ENCODE peak calls at places on chromosomes 3 and 15, in eight cellular contexts. A, Z, U, V, M, E, S and P are unnamed samples.

GRCh38 chr3:128076783-128077624 is 24.8 kb downstream of the SEC61A1 start:
- DNase-seq in A (peak), Z (no peak), U (no peak), V (no peak), M (peak), E (no peak), S (no peak), P (no peak)

GRCh38 chr3:66224220-66224619 is 3.4 kb downstream of the SLC25A26 start:
- DNase-seq in A (no peak), Z (no peak), U (no peak), V (no peak), M (no peak), E (no peak), S (no peak), P (no peak)

GRCh38 chr3:172258616-172259015 is 189.6 kb downstream of the GHSR start:
- DNase-seq in A (no peak), Z (no peak), U (no peak), V (peak), M (peak), E (no peak), S (no peak), P (peak)

GRCh38 chr3:7574435-7574834 is 713.5 kb downstream of the GRM7 start:
- DNase-seq in A (peak), Z (no peak), U (peak), V (no peak), M (peak), E (peak), S (no peak), P (no peak)

GRCh38 chr3:45210308-45211038 is 15.6 kb downstream of the TMEM158 start:
- DNase-seq in A (peak), Z (peak), U (no peak), V (peak), M (peak), E (peak), S (peak), P (peak)

GRCh38 chr3:189744235-189744634 is 113.0 kb downstream of the TP63 start:
- DNase-seq in A (no peak), Z (no peak), U (no peak), V (no peak), M (no peak), E (no peak), S (no peak), P (no peak)

GRCh38 chr15:33022629-33023028 is 171.9 kb downstream of the FMN1 start:
- DNase-seq in A (no peak), Z (peak), U (no peak), V (peak), M (peak), E (peak), S (no peak), P (peak)

GRCh38 chr3:140830391-140830790 is 111.2 kb upstream of the SLC25A36 start:
- DNase-seq in A (no peak), Z (no peak), U (no peak), V (no peak), M (no peak), E (no peak), S (no peak), P (no peak)

GRCh38 chr15:92074161-92074560 is 220.7 kb downstream of the SLCO3A1 start:
- DNase-seq in A (no peak), Z (no peak), U (no peak), V (no peak), M (no peak), E (peak), S (no peak), P (no peak)

GRCh38 chr3:72487078-72487765 is 361.0 kb downstream of the SHQ1 start:
- DNase-seq in A (peak), Z (no peak), U (no peak), V (peak), M (no peak), E (peak), S (peak), P (peak)

DNA sequence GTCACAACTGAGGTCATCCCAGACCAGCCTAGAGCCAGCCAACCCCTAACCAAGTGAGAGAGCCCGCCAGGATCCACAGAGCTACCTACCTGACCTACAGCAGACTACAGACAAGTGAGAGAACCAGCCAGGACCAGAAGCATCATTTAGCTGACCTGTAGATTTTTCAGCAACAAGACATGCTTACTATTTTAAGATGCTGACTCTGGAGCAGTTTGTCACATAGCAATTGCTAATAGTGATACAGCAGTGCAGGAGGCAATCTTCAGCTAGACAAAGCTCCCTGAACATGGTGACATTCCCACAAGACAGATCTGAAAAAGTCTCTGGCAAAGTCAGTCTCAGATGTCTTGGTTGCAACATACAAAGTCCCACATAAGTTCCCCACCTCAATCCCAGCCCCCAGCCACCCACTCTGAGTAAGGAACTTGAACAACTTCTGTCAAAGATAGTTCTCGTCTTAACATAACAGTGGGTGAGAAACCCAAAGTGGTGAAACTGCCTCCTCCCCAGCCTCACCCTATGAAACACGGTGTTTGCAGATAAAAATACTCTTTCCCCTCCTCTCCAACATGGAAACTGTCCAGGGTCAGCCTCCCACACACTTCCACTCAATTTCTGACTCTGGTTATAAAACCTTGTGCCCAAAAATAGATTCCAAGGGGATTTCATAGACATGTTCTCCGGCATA is 120.3 kb upstream of the SLC6A11 start:
- DNase-seq in A (no peak), Z (no peak), U (no peak), V (no peak), M (no peak), E (no peak), S (no peak), P (no peak)
- H3K4me2 ChIP-seq in A (no peak), Z (no peak), U (no peak), V (no peak), M (no peak), E (no peak), S (no peak), P (no peak)

GRCh38 chr15:98717942-98718341 is 69.6 kb downstream of the IGF1R start:
- DNase-seq in A (no peak), Z (no peak), U (no peak), V (no peak), M (no peak), E (no peak), S (no peak), P (no peak)
- H3K4me2 ChIP-seq in A (no peak), Z (peak), U (no peak), V (peak), M (peak), E (no peak), S (no peak), P (no peak)

GRCh38 chr3:35393916-35394315 is 245.4 kb upstream of the ARPP21 start:
- DNase-seq in A (peak), Z (peak), U (no peak), V (no peak), M (no peak), E (peak), S (no peak), P (peak)
- H3K4me2 ChIP-seq in A (no peak), Z (no peak), U (no peak), V (no peak), M (no peak), E (no peak), S (no peak), P (no peak)

DNA sequence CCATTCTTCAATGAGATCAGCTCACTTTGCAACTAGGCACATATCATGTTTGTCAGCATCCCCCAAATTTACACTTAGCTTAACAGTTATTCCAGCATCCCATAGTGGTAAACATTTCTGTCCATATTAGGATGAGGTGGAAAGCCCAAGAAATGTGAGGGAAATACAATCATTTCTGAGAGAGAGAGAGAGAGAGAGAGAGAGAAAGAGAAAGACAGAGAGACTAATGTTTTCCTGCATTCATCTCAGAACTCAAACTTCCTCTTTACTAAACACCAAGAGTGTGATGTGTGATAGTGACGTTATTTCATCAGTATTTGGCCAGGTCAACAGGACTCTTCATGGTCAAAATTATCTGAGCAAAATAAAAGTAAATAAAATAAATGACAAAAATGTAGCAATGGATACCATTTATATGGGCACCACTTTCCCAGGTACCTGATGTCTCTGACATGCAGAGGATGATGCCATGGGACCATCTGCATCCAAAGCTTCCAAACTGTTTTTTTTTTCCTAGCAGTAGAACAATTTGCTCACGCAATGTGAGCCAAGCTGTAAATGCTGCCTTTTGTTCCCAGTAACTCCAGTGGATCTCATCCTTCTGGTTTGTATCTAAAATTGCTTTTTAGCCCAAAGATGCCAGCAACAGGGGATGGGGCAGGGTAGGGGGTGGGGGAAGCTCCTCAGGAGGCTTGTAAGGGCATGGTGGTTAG is 32.9 kb downstream of the SLC12A8 start:
- DNase-seq in A (no peak), Z (no peak), U (no peak), V (no peak), M (no peak), E (no peak), S (no peak), P (no peak)
- H3K4me2 ChIP-seq in A (no peak), Z (no peak), U (no peak), V (no peak), M (no peak), E (no peak), S (no peak), P (no peak)

GRCh38 chr15:53739187-53739586 is 20.3 kb downstream of the WDR72 start:
- DNase-seq in A (no peak), Z (no peak), U (no peak), V (no peak), M (no peak), E (no peak), S (no peak), P (no peak)

DNA sequence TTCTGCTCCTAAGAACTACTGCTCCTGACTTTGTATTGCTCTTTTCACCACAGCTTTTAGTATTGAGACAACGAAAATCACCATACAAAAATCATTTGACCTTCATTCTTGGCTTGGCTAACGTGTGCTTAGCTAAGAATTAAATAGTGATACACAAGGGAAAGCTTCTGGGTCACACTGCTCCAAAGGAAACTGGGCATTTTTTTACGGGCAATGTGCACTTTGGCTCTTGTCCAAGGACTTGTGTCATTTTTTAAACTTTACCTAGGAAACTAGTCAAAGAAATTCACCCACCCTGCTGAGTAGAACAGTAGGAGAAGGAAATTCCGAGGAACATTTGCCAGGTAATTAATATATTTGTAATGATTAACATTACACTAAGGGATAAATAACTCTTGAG is 19.8 kb downstream of the WDR72 start:
- DNase-seq in A (peak), Z (no peak), U (no peak), V (no peak), M (no peak), E (no peak), S (no peak), P (no peak)
- H3K4me2 ChIP-seq in A (no peak), Z (no peak), U (no peak), V (no peak), M (no peak), E (no peak), S (no peak), P (no peak)

GRCh38 chr15:60257760-60258159 is 140.0 kb downstream of the ANXA2 start:
- DNase-seq in A (no peak), Z (no peak), U (no peak), V (no peak), M (no peak), E (no peak), S (no peak), P (no peak)

DNA sequence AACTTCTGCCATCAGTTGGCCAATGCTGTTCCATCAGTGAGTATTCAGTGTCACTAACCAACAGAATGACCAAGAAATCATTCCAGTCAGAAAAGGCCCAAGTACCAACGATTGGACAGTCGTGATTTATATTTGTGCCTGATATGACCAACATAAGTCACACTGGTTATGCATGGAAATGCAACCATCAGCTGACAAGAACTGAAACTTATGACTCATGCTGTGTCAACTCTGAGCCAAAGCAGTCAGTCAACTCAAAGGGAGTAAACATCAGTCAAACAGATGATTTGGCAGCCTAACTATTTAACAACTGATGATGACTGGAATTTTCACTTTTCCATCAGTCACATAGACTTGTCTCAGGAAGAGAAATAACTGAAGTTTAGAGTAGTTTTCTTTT is 142.4 kb downstream of the ANXA2 start:
- DNase-seq in A (peak), Z (no peak), U (no peak), V (no peak), M (no peak), E (no peak), S (peak), P (no peak)
- H3K4me2 ChIP-seq in A (no peak), Z (no peak), U (no peak), V (no peak), M (no peak), E (no peak), S (no peak), P (no peak)

GRCh38 chr3:26921054-26921453 is 298.5 kb downstream of the LRRC3B start:
- DNase-seq in A (no peak), Z (no peak), U (peak), V (no peak), M (no peak), E (peak), S (no peak), P (no peak)
- H3K4me2 ChIP-seq in A (no peak), Z (no peak), U (no peak), V (no peak), M (peak), E (no peak), S (no peak), P (no peak)

DNA sequence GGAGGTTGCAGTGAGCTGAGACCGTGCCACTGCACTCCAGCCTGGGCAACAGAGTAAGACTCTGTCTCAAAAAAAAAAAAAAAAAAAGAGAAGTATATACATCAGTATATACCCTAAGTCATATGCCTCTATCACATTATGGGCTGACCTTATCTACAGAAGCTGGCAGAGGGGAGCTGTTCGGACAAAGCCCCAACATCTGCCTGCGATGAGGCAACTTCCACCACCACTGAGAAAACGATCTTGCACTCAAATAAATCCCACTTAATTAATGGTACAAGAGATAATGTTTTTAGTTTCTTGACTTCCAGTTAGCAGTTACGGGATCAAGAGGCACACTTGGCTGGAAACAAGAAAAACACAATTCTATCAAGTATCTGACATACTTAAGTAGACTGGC is 2.2 kb downstream of the GLT8D1 start:
- DNase-seq in A (no peak), Z (no peak), U (no peak), V (no peak), M (no peak), E (no peak), S (no peak), P (no peak)
- H3K4me2 ChIP-seq in A (peak), Z (peak), U (no peak), V (no peak), M (peak), E (no peak), S (peak), P (peak)